ENCODE peak calls at places on chromosomes 1 and 21, in seven cellular contexts. One of them, this sample, is unnamed.

GRCh38 chr1:31574749-31575372 is 1.5 kb upstream of the TINAGL1 start:
- DNase-seq in thoracic aorta: no peak
- DNase-seq in GM06990: no peak
- DNase-seq in tibial nerve: no peak
- DNase-seq in GM12891: no peak
- DNase-seq in left cardiac atrium: no peak
- DNase-seq in DMS153: no peak
- DNase-seq in this sample: no peak

GRCh38 chr1:147109041-147109440 is 63.2 kb downstream of the PRKAB2 start:
- DNase-seq in thoracic aorta: no peak
- DNase-seq in GM06990: no peak
- DNase-seq in tibial nerve: no peak
- DNase-seq in GM12891: no peak
- DNase-seq in left cardiac atrium: no peak
- DNase-seq in DMS153: no peak
- DNase-seq in this sample: no peak

GRCh38 chr1:155968670-155969069 is 9.7 kb downstream of the ARHGEF2 start:
- DNase-seq in thoracic aorta: no peak
- DNase-seq in GM06990: no peak
- DNase-seq in tibial nerve: no peak
- DNase-seq in GM12891: no peak
- DNase-seq in left cardiac atrium: no peak
- DNase-seq in DMS153: no peak
- DNase-seq in this sample: peak

GRCh38 chr1:154847891-154848290 is 22.2 kb downstream of the KCNN3 start:
- DNase-seq in thoracic aorta: no peak
- DNase-seq in GM06990: no peak
- DNase-seq in tibial nerve: no peak
- DNase-seq in GM12891: no peak
- DNase-seq in left cardiac atrium: peak
- DNase-seq in DMS153: peak
- DNase-seq in this sample: peak

GRCh38 chr1:2396059-2396458 is 4.4 kb downstream of the RER1 start:
- DNase-seq in thoracic aorta: no peak
- DNase-seq in GM06990: no peak
- DNase-seq in tibial nerve: no peak
- DNase-seq in GM12891: no peak
- DNase-seq in left cardiac atrium: no peak
- DNase-seq in DMS153: no peak
- DNase-seq in this sample: no peak

GRCh38 chr21:45819478-45820170 is 161.9 kb upstream of the COL6A1 start:
- DNase-seq in thoracic aorta: no peak
- DNase-seq in GM06990: peak
- DNase-seq in tibial nerve: no peak
- DNase-seq in GM12891: no peak
- DNase-seq in left cardiac atrium: no peak
- DNase-seq in DMS153: no peak
- DNase-seq in this sample: no peak

GRCh38 chr1:209552406-209553264 is 30.9 kb upstream of the CAMK1G start:
- DNase-seq in thoracic aorta: no peak
- DNase-seq in GM06990: no peak
- DNase-seq in tibial nerve: no peak
- DNase-seq in GM12891: no peak
- DNase-seq in left cardiac atrium: no peak
- DNase-seq in DMS153: no peak
- DNase-seq in this sample: no peak

GRCh38 chr1:201653883-201654282 is 115.0 kb downstream of the NAV1 start:
- DNase-seq in thoracic aorta: no peak
- DNase-seq in GM06990: no peak
- DNase-seq in tibial nerve: no peak
- DNase-seq in GM12891: no peak
- DNase-seq in left cardiac atrium: no peak
- DNase-seq in DMS153: no peak
- DNase-seq in this sample: peak

GRCh38 chr1:94326329-94326728 is 88.9 kb upstream of the ARHGAP29 start:
- DNase-seq in thoracic aorta: no peak
- DNase-seq in GM06990: no peak
- DNase-seq in tibial nerve: no peak
- DNase-seq in GM12891: no peak
- DNase-seq in left cardiac atrium: no peak
- DNase-seq in DMS153: no peak
- DNase-seq in this sample: no peak

GRCh38 chr1:173044656-173045055 is 6.1 kb downstream of the TNFSF18 start:
- DNase-seq in thoracic aorta: no peak
- DNase-seq in GM06990: no peak
- DNase-seq in tibial nerve: no peak
- DNase-seq in GM12891: no peak
- DNase-seq in left cardiac atrium: no peak
- DNase-seq in DMS153: no peak
- DNase-seq in this sample: no peak

GRCh38 chr1:180949616-180950000 is 36.9 kb downstream of the KIAA1614 start:
- DNase-seq in thoracic aorta: no peak
- DNase-seq in GM06990: no peak
- DNase-seq in tibial nerve: no peak
- DNase-seq in GM12891: no peak
- DNase-seq in left cardiac atrium: no peak
- DNase-seq in DMS153: no peak
- DNase-seq in this sample: no peak

GRCh38 chr21:45085700-45086099 is 11.3 kb downstream of the ADARB1 start:
- DNase-seq in thoracic aorta: no peak
- DNase-seq in GM06990: no peak
- DNase-seq in tibial nerve: no peak
- DNase-seq in GM12891: no peak
- DNase-seq in left cardiac atrium: no peak
- DNase-seq in DMS153: no peak
- DNase-seq in this sample: no peak

GRCh38 chr1:156487862-156488261 is 12.7 kb downstream of the MEF2D start:
- DNase-seq in thoracic aorta: no peak
- DNase-seq in GM06990: peak
- DNase-seq in tibial nerve: no peak
- DNase-seq in GM12891: no peak
- DNase-seq in left cardiac atrium: no peak
- DNase-seq in DMS153: no peak
- DNase-seq in this sample: peak

GRCh38 chr1:41708332-41708731 is 210.4 kb downstream of the HIVEP3 start:
- DNase-seq in thoracic aorta: no peak
- DNase-seq in GM06990: no peak
- DNase-seq in tibial nerve: no peak
- DNase-seq in GM12891: no peak
- DNase-seq in left cardiac atrium: no peak
- DNase-seq in DMS153: no peak
- DNase-seq in this sample: no peak

GRCh38 chr1:6584126-6585080 is 4.6 kb downstream of the ZBTB48 start:
- DNase-seq in thoracic aorta: no peak
- DNase-seq in GM06990: no peak
- DNase-seq in tibial nerve: no peak
- DNase-seq in GM12891: no peak
- DNase-seq in left cardiac atrium: no peak
- DNase-seq in DMS153: no peak
- DNase-seq in this sample: no peak

GRCh38 chr1:45499415-45499769 is 481 bp downstream of the CCDC163 start:
- DNase-seq in thoracic aorta: no peak
- DNase-seq in GM06990: no peak
- DNase-seq in tibial nerve: no peak
- DNase-seq in GM12891: no peak
- DNase-seq in left cardiac atrium: no peak
- DNase-seq in DMS153: no peak
- DNase-seq in this sample: no peak

GRCh38 chr1:31785020-31785946 is 21.1 kb upstream of the ADGRB2 start:
- DNase-seq in thoracic aorta: no peak
- DNase-seq in GM06990: no peak
- DNase-seq in tibial nerve: no peak
- DNase-seq in GM12891: no peak
- DNase-seq in left cardiac atrium: no peak
- DNase-seq in DMS153: peak
- DNase-seq in this sample: no peak

GRCh38 chr1:176847052-176847451 is 317.5 kb downstream of the ASTN1 start:
- DNase-seq in thoracic aorta: no peak
- DNase-seq in GM06990: no peak
- DNase-seq in tibial nerve: no peak
- DNase-seq in GM12891: no peak
- DNase-seq in left cardiac atrium: no peak
- DNase-seq in DMS153: no peak
- DNase-seq in this sample: no peak

GRCh38 chr1:217407426-217407825 is 223.5 kb downstream of the GPATCH2 start:
- DNase-seq in thoracic aorta: no peak
- DNase-seq in GM06990: peak
- DNase-seq in tibial nerve: no peak
- DNase-seq in GM12891: no peak
- DNase-seq in left cardiac atrium: no peak
- DNase-seq in DMS153: no peak
- DNase-seq in this sample: no peak

GRCh38 chr21:37808261-37808660 is 108.0 kb downstream of the KCNJ6 start:
- DNase-seq in thoracic aorta: no peak
- DNase-seq in GM06990: no peak
- DNase-seq in tibial nerve: no peak
- DNase-seq in GM12891: no peak
- DNase-seq in left cardiac atrium: no peak
- DNase-seq in DMS153: no peak
- DNase-seq in this sample: no peak

GRCh38 chr1:117171900-117172501 is 38.7 kb downstream of the VTCN1 start:
- DNase-seq in thoracic aorta: no peak
- DNase-seq in GM06990: no peak
- DNase-seq in tibial nerve: peak
- DNase-seq in GM12891: no peak
- DNase-seq in left cardiac atrium: peak
- DNase-seq in DMS153: no peak
- DNase-seq in this sample: peak

GRCh38 chr1:62904537-62904936 is 120.6 kb downstream of the ATG4C start:
- DNase-seq in thoracic aorta: no peak
- DNase-seq in GM06990: no peak
- DNase-seq in tibial nerve: no peak
- DNase-seq in GM12891: no peak
- DNase-seq in left cardiac atrium: no peak
- DNase-seq in DMS153: no peak
- DNase-seq in this sample: no peak

GRCh38 chr21:45971487-45972352 is 9.8 kb upstream of the COL6A1 start:
- DNase-seq in thoracic aorta: no peak
- DNase-seq in GM06990: no peak
- DNase-seq in tibial nerve: no peak
- DNase-seq in GM12891: no peak
- DNase-seq in left cardiac atrium: peak
- DNase-seq in DMS153: no peak
- DNase-seq in this sample: peak

This sample was measured in Right ventricle myocardium superior.